ENCODE peak calls at places on chromosomes 6 and 20, in nine cellular contexts. N is SW 1271; W is ovary; Z is iPS-NIHi11; V is Calu3; T is stimulated activated CD8-positive, alpha-beta memory T cell treated with anti-CD3 and anti-CD28 coated beads, Interleukin-15, amount 100 ng/mL, for 4 hours; F is activated T-cell treated with anti-CD3 and anti-CD28 coated beads, Interleukin-2, amount 50 U/mL, for 1 hour; I is GM12865; Y is right cardiac atrium. D is an unnamed sample.

GRCh38 chr6:14734416-14735340 is 511.2 kb upstream of the JARID2 start:
- DNase-seq in Y (no peak), Z (no peak), T (no peak), I (peak; percentile 86), F (no peak), V (no peak), N (no peak), W (no peak), D (no peak)

GRCh38 chr6:17423018-17423417 is 29.6 kb downstream of the CAP2 start:
- DNase-seq in T (no peak), N (no peak), F (no peak), Y (no peak), Z (no peak), V (no peak), I (no peak), W (no peak), D (no peak)

GRCh38 chr20:6663104-6663503 is 104.4 kb upstream of the BMP2 start:
- DNase-seq in F (no peak), T (no peak), Z (peak; percentile 34), I (peak; percentile 14), W (no peak), V (no peak), Y (no peak), N (no peak), D (no peak)

GRCh38 chr6:161169690-161170089 is 104.2 kb downstream of the AGPAT4 start:
- DNase-seq in I (no peak), Y (no peak), N (no peak), Z (no peak), T (no peak), W (peak; percentile 57), V (no peak), F (no peak), D (no peak)

GRCh38 chr20:43514062-43514971 is 6.8 kb downstream of the L3MBTL1 start:
- DNase-seq in W (peak; percentile 99), Z (peak; percentile 95), N (peak; percentile 96), F (peak; percentile 83), I (peak; percentile 99), Y (peak; percentile 98), V (peak; percentile 100), T (peak; percentile 87), D (peak; percentile 99)

GRCh38 chr6:14286144-14286543 is 168.6 kb downstream of the CD83 start:
- DNase-seq in T (no peak), I (no peak), W (peak; percentile 26), V (no peak), Z (peak; percentile 33), N (no peak), Y (no peak), F (no peak), D (no peak)

GRCh38 chr6:26215200-26216014 is 128.2 kb downstream of the HFE start:
- DNase-seq in Z (no peak), F (peak; percentile 48), I (peak; percentile 80), W (no peak), Y (no peak), N (no peak), V (peak; percentile 35), T (no peak), D (no peak)

GRCh38 chr6:43627008-43627825 is 1.8 kb downstream of the GTPBP2 start:
- DNase-seq in N (peak; percentile 56), V (peak; percentile 90), Y (peak; percentile 82), T (no peak), I (peak; percentile 61), F (no peak), W (peak; percentile 63), Z (peak; percentile 23), D (peak; percentile 94)

GRCh38 chr6:32192608-32193039 is at the start of gene GPSM3:
- DNase-seq in F (peak; percentile 63), T (no peak), W (peak; percentile 61), V (peak; percentile 46), Y (peak; percentile 85), N (no peak), I (peak; percentile 79), Z (no peak), D (no peak)

GRCh38 chr20:49865559-49865958 is 49.8 kb downstream of the SPATA2 start:
- DNase-seq in N (no peak), V (no peak), I (peak; percentile 41), W (no peak), Y (no peak), T (no peak), F (no peak), Z (no peak), D (no peak)

GRCh38 chr20:36470482-36471062 is 70.7 kb upstream of the MYL9 start:
- DNase-seq in F (no peak), N (no peak), Z (no peak), V (no peak), Y (peak; percentile 0), T (no peak), I (no peak), W (no peak), D (no peak)

GRCh38 chr20:46357030-46357514 is 48.8 kb upstream of the CDH22 start:
- DNase-seq in Z (no peak), V (no peak), N (no peak), F (no peak), W (peak; percentile 58), T (no peak), Y (peak; percentile 79), I (no peak), D (peak; percentile 72)

GRCh38 chr6:3227363-3228045 is at the start of gene TUBB2B:
- DNase-seq in Z (peak; percentile 94), Y (peak; percentile 69), T (no peak), V (peak; percentile 16), N (no peak), F (no peak), I (peak; percentile 39), W (no peak), D (no peak)

GRCh38 chr6:111750753-111751684 is 122.2 kb downstream of the FYN start:
- DNase-seq in F (no peak), Y (no peak), W (no peak), V (no peak), T (peak; percentile 41), I (peak; percentile 93), N (no peak), Z (peak; percentile 73), D (no peak)

GRCh38 chr6:92577077-92577719 is 842.2 kb downstream of the EPHA7 start:
- DNase-seq in V (no peak), I (no peak), Z (peak; percentile 17), T (no peak), F (no peak), W (no peak), N (no peak), Y (peak; percentile 25), D (no peak)

GRCh38 chr6:164045082-164045481 is 630.6 kb downstream of the QKI start:
- DNase-seq in Z (no peak), F (no peak), Y (no peak), N (no peak), W (no peak), T (no peak), V (no peak), I (no peak), D (no peak)

GRCh38 chr6:6751615-6752014 is 163.1 kb downstream of the LY86 start:
- DNase-seq in I (peak; percentile 41), F (no peak), W (no peak), T (no peak), V (no peak), Y (peak; percentile 62), Z (no peak), N (no peak), D (no peak)

GRCh38 chr6:142361765-142362540 is 60.1 kb downstream of the ADGRG6 start:
- DNase-seq in N (no peak), Y (no peak), F (no peak), I (no peak), T (no peak), V (no peak), W (no peak), Z (no peak), D (no peak)

GRCh38 chr20:20073851-20074252 is 21.5 kb downstream of the CFAP61 start:
- DNase-seq in Z (no peak), W (no peak), V (no peak), T (no peak), I (no peak), F (no peak), Y (no peak), N (no peak), D (no peak)

GRCh38 chr6:130457605-130458004 is 91.8 kb downstream of the TMEM200A start:
- DNase-seq in W (no peak), T (no peak), I (no peak), V (no peak), Y (no peak), F (no peak), N (no peak), Z (no peak), D (no peak)

GRCh38 chr6:14681699-14682487 is 564.0 kb upstream of the JARID2 start:
- DNase-seq in N (no peak), Y (no peak), I (no peak), V (no peak), Z (no peak), T (no peak), F (no peak), W (no peak), D (no peak)

GRCh38 chr6:96849615-96850014 is 12.3 kb upstream of the GPR63 start:
- DNase-seq in F (no peak), Y (no peak), I (no peak), W (no peak), N (no peak), Z (no peak), T (no peak), V (no peak), D (no peak)

GRCh38 chr6:37809144-37809543 is 10.4 kb upstream of the ZFAND3 start:
- DNase-seq in Y (peak; percentile 86), T (no peak), V (no peak), I (no peak), W (peak; percentile 63), N (no peak), F (no peak), Z (no peak), D (no peak)

GRCh38 chr6:12751694-12752304 is 35.2 kb downstream of the PHACTR1 start:
- DNase-seq in F (no peak), N (no peak), V (peak; percentile 59), I (peak; percentile 50), T (no peak), W (peak; percentile 30), Z (peak; percentile 76), Y (peak; percentile 82), D (no peak)

D was measured in ascending aorta.